ENCODE peak calls at places on chromosome X, in eight cellular contexts. U is choroid plexus epithelial cell, B is cardiac muscle cell, S is endodermal cell, O is astrocyte of the spinal cord, A is upper lobe of right lung, I is mesenchymal stem cell, R is stomach. K is an unnamed sample.

GRCh38 chrX:84339507-84340364 is 151.7 kb upstream of the RPS6KA6 start:
- DNase-seq in I (peak; percentile 15), O (peak; percentile 22), U (peak; percentile 47), S (no peak), B (peak; percentile 40), R (no peak), A (no peak), K (peak; percentile 20)

GRCh38 chrX:110420771-110421498 is 62.3 kb downstream of the RTL9 start:
- DNase-seq in A (no peak), I (no peak), O (no peak), U (peak; percentile 12), B (no peak), R (no peak), S (no peak), K (no peak)

GRCh38 chrX:112786076-112786475 is 54.6 kb downstream of the AMOT start:
- DNase-seq in S (no peak), R (no peak), O (no peak), I (no peak), B (no peak), U (no peak), A (no peak), K (no peak)

GRCh38 chrX:20514358-20514757 is 247.6 kb upstream of the RPS6KA3 start:
- DNase-seq in A (no peak), U (peak; percentile 65), O (peak; percentile 61), B (no peak), S (no peak), I (peak; percentile 78), R (no peak), K (peak; percentile 82)

GRCh38 chrX:109360301-109360700 is 121.6 kb downstream of the GUCY2F start:
- DNase-seq in O (peak; percentile 5), R (no peak), B (no peak), S (no peak), I (no peak), A (no peak), U (peak; percentile 34), K (peak; percentile 53)

GRCh38 chrX:46582325-46582724 is 8.8 kb downstream of the CHST7 start:
- DNase-seq in O (peak; percentile 25), A (no peak), B (no peak), R (no peak), S (no peak), I (peak; percentile 10), U (peak; percentile 48), K (peak; percentile 72)

GRCh38 chrX:3384330-3384729 is 37.9 kb upstream of the MXRA5 start:
- DNase-seq in O (peak; percentile 9), B (no peak), I (no peak), S (no peak), U (peak; percentile 2), A (no peak), R (no peak), K (peak; percentile 63)

GRCh38 chrX:107747596-107748161 is 27.9 kb downstream of the TSC22D3 start:
- DNase-seq in U (peak; percentile 76), B (peak; percentile 65), I (peak; percentile 58), S (no peak), A (no peak), R (no peak), O (peak; percentile 51), K (peak; percentile 86)

GRCh38 chrX:38513087-38513742 is 48.1 kb upstream of the TSPAN7 start:
- DNase-seq in A (no peak), U (no peak), O (no peak), I (no peak), R (no peak), S (no peak), B (no peak), K (peak; percentile 35)

GRCh38 chrX:134688839-134689238 is 30.6 kb upstream of the PLAC1 start:
- DNase-seq in B (no peak), O (peak; percentile 51), S (no peak), I (peak; percentile 29), A (no peak), U (peak; percentile 22), R (no peak), K (peak; percentile 77)

GRCh38 chrX:2700405-2701320 is 9.6 kb downstream of the CD99 start:
- DNase-seq in I (no peak), B (no peak), U (no peak), R (no peak), O (no peak), S (no peak), A (no peak), K (no peak)

GRCh38 chrX:154437398-154437752 is 421 bp downstream of the GDI1 start:
- DNase-seq in B (no peak), S (no peak), U (no peak), A (no peak), O (no peak), I (no peak), R (no peak), K (no peak)

GRCh38 chrX:39928704-39929439 is 168.9 kb downstream of the BCOR start:
- DNase-seq in O (no peak), A (no peak), I (no peak), S (no peak), B (no peak), R (no peak), U (no peak), K (peak; percentile 50)

GRCh38 chrX:39688576-39689373 is 409.0 kb downstream of the BCOR start:
- DNase-seq in U (no peak), S (peak; percentile 92), B (peak; percentile 93), R (peak; percentile 75), A (peak; percentile 81), O (peak; percentile 23), I (peak; percentile 50), K (peak; percentile 5)

GRCh38 chrX:7083021-7083420 is 64.5 kb upstream of the STS start:
- DNase-seq in A (no peak), R (no peak), S (no peak), O (no peak), U (no peak), I (no peak), B (no peak), K (no peak)

GRCh38 chrX:147570483-147570882 is 341.2 kb upstream of the FMR1 start:
- DNase-seq in B (peak; percentile 7), A (no peak), O (no peak), R (no peak), I (no peak), U (no peak), S (no peak), K (no peak)

GRCh38 chrX:49915352-49916222 is 6.8 kb upstream of the CLCN5 start:
- DNase-seq in B (peak; percentile 62), S (peak; percentile 59), U (peak; percentile 75), O (peak; percentile 47), R (peak; percentile 50), A (no peak), I (peak; percentile 48), K (peak; percentile 44)

GRCh38 chrX:38138900-38139299 is 81.8 kb downstream of the SRPX start:
- DNase-seq in I (no peak), B (no peak), O (no peak), A (no peak), S (no peak), U (no peak), R (no peak), K (no peak)

GRCh38 chrX:86349115-86349514 is 200.9 kb downstream of the DACH2 start:
- DNase-seq in O (no peak), S (no peak), B (no peak), R (no peak), U (no peak), I (no peak), A (no peak), K (no peak)

GRCh38 chrX:53305996-53306937 is 24.9 kb upstream of the IQSEC2 start:
- DNase-seq in R (no peak), O (no peak), U (peak; percentile 42), S (no peak), A (no peak), B (no peak), I (no peak), K (no peak)

GRCh38 chrX:16966745-16967144 is 20.3 kb downstream of the REPS2 start:
- DNase-seq in S (no peak), B (no peak), R (no peak), A (no peak), I (no peak), O (no peak), U (no peak), K (no peak)

GRCh38 chrX:143757375-143757774 is 36.8 kb upstream of the SPANXN2 start:
- DNase-seq in R (no peak), A (no peak), B (peak; percentile 33), S (peak; percentile 88), I (no peak), U (no peak), O (no peak), K (no peak)

GRCh38 chrX:47637546-47638195 is 7.9 kb upstream of the CFP start:
- DNase-seq in R (peak; percentile 37), B (peak; percentile 39), U (no peak), S (peak; percentile 92), O (peak; percentile 54), A (peak; percentile 84), I (no peak), K (peak; percentile 63)

GRCh38 chrX:142994988-142995387 is 30.7 kb upstream of the SPANXN4 start:
- DNase-seq in S (no peak), R (no peak), U (no peak), O (no peak), A (no peak), I (no peak), B (no peak), K (no peak)

GRCh38 chrX:46325312-46325877 is 219.8 kb downstream of the ZNF674 start:
- DNase-seq in I (peak; percentile 67), A (no peak), O (peak; percentile 77), U (peak; percentile 45), B (peak; percentile 15), S (peak; percentile 79), R (no peak), K (peak; percentile 86)

GRCh38 chrX:150692296-150692695 is 900 bp upstream of the MTMR1 start:
- DNase-seq in I (no peak), S (no peak), A (no peak), U (no peak), R (no peak), O (no peak), B (no peak), K (no peak)
- H3K4me3 ChIP-seq in I (no peak overlapping the region), S (peak overlapping the region; percentile 82), A (peak overlapping the region; percentile 52), U (no peak overlapping the region), R (peak overlapping the region; percentile 56), O (peak overlapping the region; percentile 54), B (peak overlapping the region; percentile 54), K (no peak overlapping the region)

GRCh38 chrX:12950851-12951589 is 23.9 kb upstream of the TMSB4X start:
- DNase-seq in I (no peak), B (peak; percentile 55), O (no peak), R (peak; percentile 39), U (peak; percentile 33), A (peak; percentile 69), S (peak; percentile 93), K (no peak)
- H3K4me3 ChIP-seq in I (no peak overlapping the region), B (no peak overlapping the region), O (no peak overlapping the region), R (no peak overlapping the region), U (no peak overlapping the region), A (peak overlapping the region; percentile 1), S (no peak overlapping the region), K (no peak overlapping the region)

DNA sequence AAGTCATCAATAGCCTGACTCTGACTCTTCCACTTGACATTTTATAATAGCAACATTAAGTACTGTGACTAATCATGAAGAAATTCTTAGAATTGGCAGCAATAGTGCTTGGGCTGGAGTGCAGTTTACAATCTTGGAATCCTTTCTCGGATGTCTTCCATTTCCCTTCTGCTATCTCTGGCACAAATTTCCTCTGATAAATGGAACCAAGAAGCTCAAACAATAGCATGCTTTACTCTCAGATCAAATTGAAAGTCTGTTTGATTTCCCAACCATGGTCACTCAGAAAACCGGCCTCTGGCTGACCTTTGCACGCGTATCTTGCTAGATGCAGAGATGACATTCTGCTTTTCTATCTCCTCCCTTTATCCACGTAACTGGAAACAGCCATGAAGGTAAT is 99.0 kb upstream of the SPANXC start:
- DNase-seq in O (peak; percentile 73), U (peak; percentile 70), A (no peak), I (peak; percentile 45), B (no peak), S (no peak), R (no peak), K (peak; percentile 35)
- H3K4me3 ChIP-seq in O (no peak overlapping the region), U (no peak overlapping the region), A (no peak overlapping the region), I (no peak overlapping the region), B (no peak overlapping the region), S (no peak overlapping the region), R (no peak overlapping the region), K (no peak overlapping the region)

GRCh38 chrX:23902419-23902818 is 5.3 kb downstream of the APOO start:
- DNase-seq in O (peak; percentile 73), A (no peak), I (peak; percentile 65), B (peak; percentile 67), U (peak; percentile 77), R (no peak), S (no peak), K (peak; percentile 64)
- H3K4me3 ChIP-seq in O (no peak overlapping the region), A (peak overlapping the region; percentile 28), I (no peak overlapping the region), B (no peak overlapping the region), U (no peak overlapping the region), R (no peak overlapping the region), S (no peak overlapping the region), K (no peak overlapping the region)

K was measured in bronchial epithelial cell.